ENCODE peak calls at places on chromosomes 4 and X, in ten cellular contexts. C is anterior cingulate cortex; Q is esophagus squamous epithelium; E is activated naive CD8-positive, alpha-beta T cell treated with anti-CD3 and anti-CD28 coated beads, Interleukin-2, amount 50 U/mL, for 16 hours; R is stimulated activated CD4-positive, alpha-beta T cell treated with anti-CD3 and anti-CD28 coated beads, Interleukin-12 subunit alpha, Interleukin-12 subunit beta, amount 100 ng/mL, for 48 hours; T is hepatocyte; Z is posterior vena cava; K is B cell; P is AG09319; V is fibroblast of lung. G is an unnamed sample.

GRCh38 chr4:8015512-8015911 is 75.9 kb upstream of the AFAP1 start:
- DNase-seq in C (no peak), Q (no peak), E (no peak), R (no peak), T (no peak), Z (no peak), K (no peak), P (no peak), V (no peak), G (no peak)

GRCh38 chr4:71296945-71297344 is 41.9 kb upstream of the SLC4A4 start:
- DNase-seq in C (no peak), Q (no peak), E (no peak), R (no peak), T (no peak), Z (no peak), K (no peak), P (no peak), V (peak; percentile 66), G (no peak)

GRCh38 chr4:43425206-43425605 is 532.7 kb downstream of the GRXCR1 start:
- DNase-seq in C (no peak), Q (no peak), E (no peak), R (no peak), T (no peak), Z (no peak), K (no peak), P (no peak), V (no peak), G (no peak)

GRCh38 chr4:87527446-87528240 is 1.5 kb downstream of the SPARCL1 start:
- DNase-seq in C (no peak), Q (no peak), E (no peak), R (no peak), T (no peak), Z (no peak), K (no peak), P (no peak), V (peak; percentile 17), G (no peak)

GRCh38 chr4:80362578-80363181 is 27.1 kb downstream of the CFAP299 start:
- DNase-seq in C (no peak), Q (no peak), E (no peak), R (peak; percentile 17), T (peak; percentile 73), Z (no peak), K (peak; percentile 56), P (no peak), V (peak; percentile 25), G (peak; percentile 56)

GRCh38 chrX:103343105-103343504 is 13.1 kb downstream of the TCEAL7 start:
- DNase-seq in C (no peak), Q (no peak), E (peak; percentile 3), R (no peak), T (peak; percentile 61), Z (no peak), K (peak; percentile 40), P (no peak), V (peak; percentile 20), G (peak; percentile 12)

GRCh38 chr4:2754848-2755820 is 1.0 kb downstream of the TNIP2 start:
- DNase-seq in C (no peak), Q (no peak), E (no peak), R (no peak), T (no peak), Z (no peak), K (no peak), P (no peak), V (no peak), G (no peak)

GRCh38 chr4:78031457-78031856 is 25.7 kb upstream of the FRAS1 start:
- DNase-seq in C (no peak), Q (no peak), E (no peak), R (no peak), T (no peak), Z (no peak), K (no peak), P (no peak), V (no peak), G (no peak)

GRCh38 chr4:83282049-83282535 is 2.5 kb downstream of the COQ2 start:
- DNase-seq in C (no peak), Q (no peak), E (peak; percentile 35), R (no peak), T (peak; percentile 62), Z (no peak), K (peak; percentile 57), P (no peak), V (peak; percentile 39), G (peak; percentile 26)

GRCh38 chrX:45758319-45758718 is 557.6 kb upstream of the DIPK2B start:
- DNase-seq in C (no peak), Q (no peak), E (no peak), R (no peak), T (no peak), Z (no peak), K (peak; percentile 40), P (peak; percentile 64), V (peak; percentile 96), G (no peak)

GRCh38 chr4:8362483-8362882 is 78.0 kb downstream of the ACOX3 start:
- DNase-seq in C (no peak), Q (no peak), E (no peak), R (no peak), T (no peak), Z (no peak), K (no peak), P (no peak), V (peak; percentile 37), G (no peak)

GRCh38 chr4:88104902-88105610 is 53.4 kb downstream of the ABCG2 start:
- DNase-seq in C (no peak), Q (no peak), E (no peak), R (no peak), T (peak; percentile 14), Z (no peak), K (no peak), P (no peak), V (peak; percentile 80), G (no peak)

GRCh38 chr4:93825551-93826216 is 2.9 kb upstream of the ATOH1 start:
- DNase-seq in C (no peak), Q (no peak), E (no peak), R (no peak), T (no peak), Z (no peak), K (no peak), P (no peak), V (no peak), G (no peak)

GRCh38 chr4:8461616-8462015 is 21.0 kb downstream of the TRMT44 start:
- DNase-seq in C (no peak), Q (no peak), E (no peak), R (no peak), T (no peak), Z (no peak), K (no peak), P (no peak), V (no peak), G (no peak)

GRCh38 chr4:6408263-6408662 is 64.2 kb downstream of the PPP2R2C start:
- DNase-seq in C (no peak), Q (no peak), E (no peak), R (no peak), T (no peak), Z (no peak), K (no peak), P (no peak), V (no peak), G (no peak)

GRCh38 chrX:63747331-63747730 is 37.7 kb downstream of the ARHGEF9 start:
- DNase-seq in C (no peak), Q (no peak), E (no peak), R (no peak), T (no peak), Z (no peak), K (no peak), P (no peak), V (peak; percentile 74), G (no peak)

GRCh38 chr4:5517372-5517771 is 191.0 kb downstream of the EVC2 start:
- DNase-seq in C (no peak), Q (no peak), E (no peak), R (no peak), T (no peak), Z (no peak), K (no peak), P (no peak), V (peak; percentile 45), G (no peak)

GRCh38 chr4:130238121-130238520 is 1142.2 kb downstream of the C4orf33 start:
- DNase-seq in C (no peak), Q (no peak), E (no peak), R (no peak), T (no peak), Z (no peak), K (no peak), P (no peak), V (peak; percentile 3), G (no peak)

GRCh38 chrX:72280210-72280882 is 3.3 kb upstream of the RPS4X start:
- DNase-seq in C (peak; percentile 2), Q (no peak), E (no peak), R (no peak), T (no peak), Z (no peak), K (no peak), P (no peak), V (no peak), G (no peak)

GRCh38 chr4:73308286-73308685 is 49.7 kb upstream of the ANKRD17 start:
- DNase-seq in C (no peak), Q (no peak), E (no peak), R (no peak), T (peak; percentile 12), Z (no peak), K (no peak), P (no peak), V (peak; percentile 34), G (no peak)

GRCh38 chr4:110128092-110128989 is 70.1 kb downstream of the ELOVL6 start:
- DNase-seq in C (no peak), Q (no peak), E (no peak), R (no peak), T (no peak), Z (no peak), K (no peak), P (no peak), V (no peak), G (no peak)

GRCh38 chrX:24423960-24424359 is 41.1 kb upstream of the PDK3 start:
- DNase-seq in C (no peak), Q (no peak), E (no peak), R (no peak), T (peak; percentile 47), Z (no peak), K (no peak), P (no peak), V (peak; percentile 13), G (no peak)

GRCh38 chrX:108114541-108114940 is 23.0 kb downstream of the ATG4A start:
- DNase-seq in C (no peak), Q (no peak), E (no peak), R (no peak), T (no peak), Z (no peak), K (no peak), P (no peak), V (no peak), G (no peak)

GRCh38 chr4:77881460-77882295 is 19.0 kb downstream of the MRPL1 start:
- DNase-seq in C (no peak), Q (no peak), E (no peak), R (no peak), T (peak; percentile 52), Z (no peak), K (no peak), P (no peak), V (no peak), G (no peak)

GRCh38 chr4:9691221-9692065 is 90.0 kb upstream of the DRD5 start:
- DNase-seq in C (peak; percentile 94), Q (peak; percentile 67), E (peak; percentile 79), R (peak; percentile 84), T (peak; percentile 98), Z (peak; percentile 99), K (peak; percentile 91), P (peak; percentile 55), V (peak; percentile 37), G (peak; percentile 82)

GRCh38 chrX:131792789-131793462 is 230.2 kb upstream of the STK26 start:
- DNase-seq in C (no peak), Q (peak; percentile 41), E (no peak), R (no peak), T (no peak), Z (peak; percentile 91), K (no peak), P (peak; percentile 88), V (peak; percentile 81), G (no peak)

GRCh38 chr4:126701756-126702155 is 931.0 kb upstream of the INTU start:
- DNase-seq in C (no peak), Q (no peak), E (no peak), R (no peak), T (no peak), Z (no peak), K (no peak), P (no peak), V (peak; percentile 91), G (no peak)

GRCh38 chrX:41472231-41472815 is 25.2 kb downstream of the NYX start:
- DNase-seq in C (no peak), Q (no peak), E (no peak), R (no peak), T (no peak), Z (no peak), K (no peak), P (no peak), V (peak; percentile 30), G (no peak)